ENCODE peak calls at places on chromosome 16, in ten cellular contexts. One of them, this sample, is unnamed.

GRCh38 chr16:49592507-49593422 is 219.2 kb downstream of the C16orf78 start:
- DNase-seq in transverse colon: peak; percentile 25
- DNase-seq in prostate gland: no peak
- DNase-seq in GM23338: peak; percentile 85
- DNase-seq in endothelial cell of umbilical vein: peak; percentile 33
- DNase-seq in sigmoid colon: no peak
- DNase-seq in breast epithelium: no peak
- DNase-seq in SK-N-SH: peak; percentile 79
- DNase-seq in suprapubic skin: no peak
- DNase-seq in stomach: peak; percentile 30
- DNase-seq in this sample: no peak

GRCh38 chr16:14196539-14196938 is 125.4 kb downstream of the MRTFB start:
- DNase-seq in transverse colon: no peak
- DNase-seq in prostate gland: no peak
- DNase-seq in GM23338: no peak
- DNase-seq in endothelial cell of umbilical vein: peak; percentile 73
- DNase-seq in sigmoid colon: no peak
- DNase-seq in breast epithelium: no peak
- DNase-seq in SK-N-SH: peak; percentile 12
- DNase-seq in suprapubic skin: no peak
- DNase-seq in stomach: no peak
- DNase-seq in this sample: no peak

GRCh38 chr16:74146643-74147042 is 150.0 kb upstream of the PSMD7 start:
- DNase-seq in transverse colon: no peak
- DNase-seq in prostate gland: no peak
- DNase-seq in GM23338: no peak
- DNase-seq in endothelial cell of umbilical vein: no peak
- DNase-seq in sigmoid colon: no peak
- DNase-seq in breast epithelium: no peak
- DNase-seq in SK-N-SH: no peak
- DNase-seq in suprapubic skin: no peak
- DNase-seq in stomach: no peak
- DNase-seq in this sample: no peak

GRCh38 chr16:27748868-27749546 is 199.1 kb downstream of the KATNIP start:
- DNase-seq in transverse colon: peak; percentile 67
- DNase-seq in prostate gland: peak; percentile 58
- DNase-seq in GM23338: peak; percentile 77
- DNase-seq in endothelial cell of umbilical vein: peak; percentile 62
- DNase-seq in sigmoid colon: no peak
- DNase-seq in breast epithelium: no peak
- DNase-seq in SK-N-SH: no peak
- DNase-seq in suprapubic skin: no peak
- DNase-seq in stomach: no peak
- DNase-seq in this sample: no peak

GRCh38 chr16:67431077-67431804 is at the start of gene HSD11B2:
- DNase-seq in transverse colon: no peak
- DNase-seq in prostate gland: peak; percentile 39
- DNase-seq in GM23338: peak; percentile 83
- DNase-seq in endothelial cell of umbilical vein: peak; percentile 57
- DNase-seq in sigmoid colon: no peak
- DNase-seq in breast epithelium: peak; percentile 41
- DNase-seq in SK-N-SH: peak; percentile 93
- DNase-seq in suprapubic skin: no peak
- DNase-seq in stomach: peak; percentile 71
- DNase-seq in this sample: no peak

GRCh38 chr16:25014500-25015147 is 545 bp downstream of the ARHGAP17 start:
- DNase-seq in transverse colon: peak; percentile 47
- DNase-seq in prostate gland: peak; percentile 33
- DNase-seq in GM23338: peak; percentile 70
- DNase-seq in endothelial cell of umbilical vein: peak; percentile 59
- DNase-seq in sigmoid colon: peak; percentile 77
- DNase-seq in breast epithelium: peak; percentile 30
- DNase-seq in SK-N-SH: peak; percentile 78
- DNase-seq in suprapubic skin: peak; percentile 72
- DNase-seq in stomach: peak; percentile 45
- DNase-seq in this sample: no peak

GRCh38 chr16:21574372-21574771 is 25.0 kb upstream of the METTL9 start:
- DNase-seq in transverse colon: no peak
- DNase-seq in prostate gland: no peak
- DNase-seq in GM23338: no peak
- DNase-seq in endothelial cell of umbilical vein: no peak
- DNase-seq in sigmoid colon: no peak
- DNase-seq in breast epithelium: no peak
- DNase-seq in SK-N-SH: no peak
- DNase-seq in suprapubic skin: no peak
- DNase-seq in stomach: peak; percentile 19
- DNase-seq in this sample: no peak

GRCh38 chr16:23837553-23838308 is 1.9 kb downstream of the PRKCB start:
- DNase-seq in transverse colon: no peak
- DNase-seq in prostate gland: no peak
- DNase-seq in GM23338: peak; percentile 32
- DNase-seq in endothelial cell of umbilical vein: no peak
- DNase-seq in sigmoid colon: no peak
- DNase-seq in breast epithelium: no peak
- DNase-seq in SK-N-SH: no peak
- DNase-seq in suprapubic skin: no peak
- DNase-seq in stomach: no peak
- DNase-seq in this sample: no peak

GRCh38 chr16:48905632-48906031 is 295.7 kb upstream of the N4BP1 start:
- DNase-seq in transverse colon: no peak
- DNase-seq in prostate gland: no peak
- DNase-seq in GM23338: no peak
- DNase-seq in endothelial cell of umbilical vein: no peak
- DNase-seq in sigmoid colon: no peak
- DNase-seq in breast epithelium: no peak
- DNase-seq in SK-N-SH: no peak
- DNase-seq in suprapubic skin: no peak
- DNase-seq in stomach: no peak
- DNase-seq in this sample: no peak

GRCh38 chr16:75927824-75928223 is 201.5 kb upstream of the CPHXL start:
- DNase-seq in transverse colon: no peak
- DNase-seq in prostate gland: no peak
- DNase-seq in GM23338: peak; percentile 78
- DNase-seq in endothelial cell of umbilical vein: no peak
- DNase-seq in sigmoid colon: no peak
- DNase-seq in breast epithelium: no peak
- DNase-seq in SK-N-SH: no peak
- DNase-seq in suprapubic skin: no peak
- DNase-seq in stomach: no peak
- DNase-seq in this sample: no peak

GRCh38 chr16:59899940-59900339 is 1165.8 kb upstream of the GOT2 start:
- DNase-seq in transverse colon: no peak
- DNase-seq in prostate gland: no peak
- DNase-seq in GM23338: no peak
- DNase-seq in endothelial cell of umbilical vein: no peak
- DNase-seq in sigmoid colon: no peak
- DNase-seq in breast epithelium: no peak
- DNase-seq in SK-N-SH: no peak
- DNase-seq in suprapubic skin: no peak
- DNase-seq in stomach: no peak
- DNase-seq in this sample: no peak

GRCh38 chr16:17529982-17530760 is 59.4 kb upstream of the XYLT1 start:
- DNase-seq in transverse colon: peak; percentile 8
- DNase-seq in prostate gland: no peak
- DNase-seq in GM23338: no peak
- DNase-seq in endothelial cell of umbilical vein: no peak
- DNase-seq in sigmoid colon: no peak
- DNase-seq in breast epithelium: no peak
- DNase-seq in SK-N-SH: no peak
- DNase-seq in suprapubic skin: no peak
- DNase-seq in stomach: no peak
- DNase-seq in this sample: no peak

GRCh38 chr16:4535627-4536108 is 2.9 kb downstream of the CDIP1 start:
- DNase-seq in transverse colon: no peak
- DNase-seq in prostate gland: no peak
- DNase-seq in GM23338: no peak
- DNase-seq in endothelial cell of umbilical vein: no peak
- DNase-seq in sigmoid colon: no peak
- DNase-seq in breast epithelium: no peak
- DNase-seq in SK-N-SH: no peak
- DNase-seq in suprapubic skin: no peak
- DNase-seq in stomach: no peak
- DNase-seq in this sample: no peak

GRCh38 chr16:79767597-79768280 is 167.2 kb upstream of the MAF start:
- DNase-seq in transverse colon: peak; percentile 57
- DNase-seq in prostate gland: peak; percentile 47
- DNase-seq in GM23338: peak; percentile 24
- DNase-seq in endothelial cell of umbilical vein: no peak
- DNase-seq in sigmoid colon: no peak
- DNase-seq in breast epithelium: no peak
- DNase-seq in SK-N-SH: no peak
- DNase-seq in suprapubic skin: no peak
- DNase-seq in stomach: peak; percentile 40
- DNase-seq in this sample: no peak

GRCh38 chr16:11270602-11271162 is 1.6 kb upstream of the TNP2 start:
- DNase-seq in transverse colon: no peak
- DNase-seq in prostate gland: no peak
- DNase-seq in GM23338: no peak
- DNase-seq in endothelial cell of umbilical vein: no peak
- DNase-seq in sigmoid colon: no peak
- DNase-seq in breast epithelium: no peak
- DNase-seq in SK-N-SH: no peak
- DNase-seq in suprapubic skin: no peak
- DNase-seq in stomach: no peak
- DNase-seq in this sample: no peak
- H3K27me3 ChIP-seq in transverse colon: no peaks in the 10 kb centered on the region
- H3K27me3 ChIP-seq in prostate gland: no peaks in the 10 kb centered on the region
- H3K27me3 ChIP-seq in GM23338: no peaks in the 10 kb centered on the region
- H3K27me3 ChIP-seq in endothelial cell of umbilical vein: no peaks in the 10 kb centered on the region
- H3K27me3 ChIP-seq in sigmoid colon: no peaks in the 10 kb centered on the region
- H3K27me3 ChIP-seq in breast epithelium: no peaks in the 10 kb centered on the region
- H3K27me3 ChIP-seq in SK-N-SH: no peaks in the 10 kb centered on the region
- H3K27me3 ChIP-seq in suprapubic skin: no peaks in the 10 kb centered on the region
- H3K27me3 ChIP-seq in stomach: no peaks in the 10 kb centered on the region
- H3K27me3 ChIP-seq in this sample: no peaks in the 10 kb centered on the region

GRCh38 chr16:86410529-86410928 is 99.8 kb upstream of the FOXF1 start:
- DNase-seq in transverse colon: no peak
- DNase-seq in prostate gland: no peak
- DNase-seq in GM23338: no peak
- DNase-seq in endothelial cell of umbilical vein: no peak
- DNase-seq in sigmoid colon: no peak
- DNase-seq in breast epithelium: no peak
- DNase-seq in SK-N-SH: no peak
- DNase-seq in suprapubic skin: no peak
- DNase-seq in stomach: no peak
- DNase-seq in this sample: no peak
- H3K4me1 ChIP-seq in transverse colon: no peaks in the 10 kb centered on the region
- H3K4me1 ChIP-seq in prostate gland: no peaks in the 10 kb centered on the region
- H3K4me1 ChIP-seq in GM23338: no peaks in the 10 kb centered on the region
- H3K4me1 ChIP-seq in endothelial cell of umbilical vein: peaks cover 14% of the 10 kb centered on the region
- H3K4me1 ChIP-seq in sigmoid colon: peaks cover 27% of the 10 kb centered on the region
- H3K4me1 ChIP-seq in breast epithelium: no peaks in the 10 kb centered on the region
- H3K4me1 ChIP-seq in SK-N-SH: no peaks in the 10 kb centered on the region
- H3K4me1 ChIP-seq in suprapubic skin: no peaks in the 10 kb centered on the region
- H3K4me1 ChIP-seq in stomach: no peaks in the 10 kb centered on the region
- H3K4me1 ChIP-seq in this sample: peaks cover 3% of the 10 kb centered on the region

DNA sequence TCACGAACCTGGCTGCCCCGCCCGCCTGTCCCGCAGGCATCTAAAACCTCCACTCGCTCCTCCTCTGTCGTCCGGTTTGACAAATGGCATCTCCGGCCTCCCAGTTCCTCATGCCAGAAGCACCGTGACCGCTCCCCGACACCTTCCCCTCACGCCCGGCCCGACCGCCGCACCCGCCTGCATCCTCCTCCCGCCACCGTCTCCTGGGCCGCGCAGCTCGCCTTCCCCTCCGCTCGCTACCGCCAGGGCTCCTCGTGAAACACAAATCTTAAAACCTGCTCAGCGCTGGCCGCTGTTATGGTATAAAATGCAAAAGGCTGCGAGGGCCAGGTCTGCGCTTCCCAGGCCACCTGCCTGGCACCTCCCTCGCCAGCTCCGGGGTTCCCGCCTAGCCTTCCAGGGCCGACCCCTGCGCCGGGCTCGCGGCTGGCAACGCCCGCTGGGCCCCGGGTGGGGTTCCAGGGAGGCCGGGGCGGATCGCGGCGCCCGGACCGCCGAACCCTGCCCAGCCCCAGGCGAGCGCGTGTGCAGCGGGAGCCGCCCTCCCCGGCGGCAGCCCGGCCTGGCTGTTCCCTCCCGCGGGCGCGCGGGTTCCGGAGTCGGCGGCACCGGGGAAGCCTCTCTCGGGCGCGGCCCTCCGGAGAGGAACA is 488 bp downstream of the SPSB3 start:
- DNase-seq in transverse colon: peak; percentile 37
- DNase-seq in prostate gland: no peak
- DNase-seq in GM23338: peak; percentile 63
- DNase-seq in endothelial cell of umbilical vein: peak; percentile 26
- DNase-seq in sigmoid colon: no peak
- DNase-seq in breast epithelium: no peak
- DNase-seq in SK-N-SH: peak; percentile 70
- DNase-seq in suprapubic skin: no peak
- DNase-seq in stomach: no peak
- DNase-seq in this sample: no peak
- TF ChIP-seq POLR2AphosphoS5 in transverse colon: no peak
- TF ChIP-seq POLR2AphosphoS5 in prostate gland: no peak
- TF ChIP-seq POLR2AphosphoS5 in GM23338: no peak
- TF ChIP-seq POLR2AphosphoS5 in endothelial cell of umbilical vein: no peak
- TF ChIP-seq POLR2AphosphoS5 in sigmoid colon: no peak
- TF ChIP-seq POLR2AphosphoS5 in breast epithelium: no peak
- TF ChIP-seq POLR2AphosphoS5 in SK-N-SH: no peak
- TF ChIP-seq POLR2AphosphoS5 in suprapubic skin: no peak
- TF ChIP-seq POLR2AphosphoS5 in stomach: no peak
- TF ChIP-seq POLR2AphosphoS5 in this sample: no peak

GRCh38 chr16:57283956-57284205 is 591 bp downstream of the PLLP start:
- DNase-seq in transverse colon: no peak
- DNase-seq in prostate gland: no peak
- DNase-seq in GM23338: no peak
- DNase-seq in endothelial cell of umbilical vein: no peak
- DNase-seq in sigmoid colon: no peak
- DNase-seq in breast epithelium: no peak
- DNase-seq in SK-N-SH: no peak
- DNase-seq in suprapubic skin: no peak
- DNase-seq in stomach: no peak
- DNase-seq in this sample: no peak

GRCh38 chr16:57283214-57283955 is 1.1 kb downstream of the PLLP start:
- DNase-seq in transverse colon: no peak
- DNase-seq in prostate gland: no peak
- DNase-seq in GM23338: peak; percentile 28
- DNase-seq in endothelial cell of umbilical vein: no peak
- DNase-seq in sigmoid colon: peak; percentile 53
- DNase-seq in breast epithelium: no peak
- DNase-seq in SK-N-SH: no peak
- DNase-seq in suprapubic skin: peak; percentile 60
- DNase-seq in stomach: peak; percentile 70
- DNase-seq in this sample: no peak

GRCh38 chr16:57279780-57280638 is 4.5 kb downstream of the PLLP start:
- DNase-seq in transverse colon: no peak
- DNase-seq in prostate gland: no peak
- DNase-seq in GM23338: no peak
- DNase-seq in endothelial cell of umbilical vein: no peak
- DNase-seq in sigmoid colon: peak; percentile 21
- DNase-seq in breast epithelium: no peak
- DNase-seq in SK-N-SH: no peak
- DNase-seq in suprapubic skin: no peak
- DNase-seq in stomach: no peak
- DNase-seq in this sample: no peak

GRCh38 chr16:57282510-57283213 is 1.8 kb downstream of the PLLP start:
- DNase-seq in transverse colon: no peak
- DNase-seq in prostate gland: no peak
- DNase-seq in GM23338: no peak
- DNase-seq in endothelial cell of umbilical vein: no peak
- DNase-seq in sigmoid colon: peak; percentile 26
- DNase-seq in breast epithelium: no peak
- DNase-seq in SK-N-SH: no peak
- DNase-seq in suprapubic skin: peak; percentile 35
- DNase-seq in stomach: no peak
- DNase-seq in this sample: no peak

GRCh38 chr16:57281791-57282190 is 2.7 kb downstream of the PLLP start:
- DNase-seq in transverse colon: no peak
- DNase-seq in prostate gland: no peak
- DNase-seq in GM23338: no peak
- DNase-seq in endothelial cell of umbilical vein: no peak
- DNase-seq in sigmoid colon: peak; percentile 21
- DNase-seq in breast epithelium: no peak
- DNase-seq in SK-N-SH: no peak
- DNase-seq in suprapubic skin: peak; percentile 28
- DNase-seq in stomach: no peak
- DNase-seq in this sample: no peak
- H3K27me3 ChIP-seq in transverse colon: peaks cover 23% of the 10 kb centered on the region
- H3K27me3 ChIP-seq in prostate gland: no peaks in the 10 kb centered on the region
- H3K27me3 ChIP-seq in GM23338: peaks cover 38% of the 10 kb centered on the region
- H3K27me3 ChIP-seq in endothelial cell of umbilical vein: no peaks in the 10 kb centered on the region
- H3K27me3 ChIP-seq in sigmoid colon: peaks cover 37% of the 10 kb centered on the region
- H3K27me3 ChIP-seq in breast epithelium: no peaks in the 10 kb centered on the region
- H3K27me3 ChIP-seq in SK-N-SH: no peaks in the 10 kb centered on the region
- H3K27me3 ChIP-seq in suprapubic skin: peaks cover 15% of the 10 kb centered on the region
- H3K27me3 ChIP-seq in stomach: no peaks in the 10 kb centered on the region
- H3K27me3 ChIP-seq in this sample: peaks cover 4% of the 10 kb centered on the region

This sample was measured in esophagus muscularis mucosa.